ENCODE peak calls at places on chromosome X, in seven cellular contexts. S, E, Z, R, J, Y and X are unnamed samples.

GRCh38 chrX:110004210-110004609 is 1.3 kb downstream of the TMEM164 start:
- DNase-seq in S (no peak), E (no peak), Z (no peak), R (no peak), J (no peak), Y (no peak), X (peak)

GRCh38 chrX:13077168-13077567 is 32.7 kb upstream of the FAM9C start:
- DNase-seq in S (no peak), E (no peak), Z (peak), R (no peak), J (peak), Y (peak), X (no peak)

GRCh38 chrX:69374569-69374968 is 129.6 kb upstream of the NALF2 start:
- DNase-seq in S (no peak), E (no peak), Z (no peak), R (no peak), J (no peak), Y (no peak), X (no peak)

GRCh38 chrX:14997271-14997670 is 124.0 kb downstream of the MOSPD2 start:
- DNase-seq in S (no peak), E (no peak), Z (no peak), R (no peak), J (no peak), Y (no peak), X (no peak)

GRCh38 chrX:71053217-71053621 is 14.9 kb downstream of the SNX12 start:
- DNase-seq in S (no peak), E (no peak), Z (no peak), R (peak), J (peak), Y (no peak), X (no peak)

GRCh38 chrX:97238632-97239031 is 354.9 kb downstream of the RPA4 start:
- DNase-seq in S (no peak), E (no peak), Z (peak), R (no peak), J (no peak), Y (peak), X (no peak)

GRCh38 chrX:123923211-123923610 is 38.3 kb upstream of the STAG2 start:
- DNase-seq in S (no peak), E (no peak), Z (no peak), R (no peak), J (no peak), Y (no peak), X (no peak)

GRCh38 chrX:15382809-15383208 is 1.4 kb downstream of the VEGFD start:
- DNase-seq in S (no peak), E (no peak), Z (no peak), R (no peak), J (no peak), Y (no peak), X (no peak)

GRCh38 chrX:2710041-2710471 is 19.0 kb downstream of the CD99 start:
- DNase-seq in S (peak), E (no peak), Z (peak), R (no peak), J (peak), Y (peak), X (no peak)

GRCh38 chrX:69362889-69363288 is 141.2 kb upstream of the NALF2 start:
- DNase-seq in S (no peak), E (no peak), Z (no peak), R (no peak), J (no peak), Y (peak), X (no peak)

GRCh38 chrX:64204701-64205440 is 637 bp downstream of the AMER1 start:
- DNase-seq in S (peak), E (no peak), Z (peak), R (peak), J (peak), Y (peak), X (no peak)

GRCh38 chrX:102745513-102746133 is 25.1 kb downstream of the GPRASP3 start:
- DNase-seq in S (peak), E (peak), Z (peak), R (peak), J (peak), Y (no peak), X (no peak)

GRCh38 chrX:16834811-16835210 is 35.4 kb downstream of the RBBP7 start:
- DNase-seq in S (no peak), E (no peak), Z (no peak), R (no peak), J (no peak), Y (no peak), X (no peak)

GRCh38 chrX:137194164-137194563 is 160.4 kb upstream of the GPR101 start:
- DNase-seq in S (peak), E (no peak), Z (peak), R (peak), J (peak), Y (peak), X (no peak)

GRCh38 chrX:11341274-11342256 is 48.4 kb downstream of the AMELX start:
- DNase-seq in S (no peak), E (no peak), Z (peak), R (no peak), J (no peak), Y (peak), X (no peak)

GRCh38 chrX:53223068-53223693 is 1.8 kb downstream of the KDM5C start:
- DNase-seq in S (no peak), E (no peak), Z (peak), R (no peak), J (no peak), Y (no peak), X (no peak)

GRCh38 chrX:36357855-36358254 is 438.3 kb downstream of the CFAP47 start:
- DNase-seq in S (no peak), E (no peak), Z (no peak), R (no peak), J (no peak), Y (no peak), X (no peak)

GRCh38 chrX:134365923-134366322 is 94.0 kb upstream of the HPRT1 start:
- DNase-seq in S (no peak), E (no peak), Z (peak), R (no peak), J (no peak), Y (peak), X (no peak)